ENCODE peak calls at places on chromosomes 3 and 15, in ten cellular contexts. One of them, this sample, is unnamed.

GRCh38 chr3:62128028-62128427 is 245.3 kb downstream of the FEZF2 start:
- DNase-seq in aorta: no peak
- DNase-seq in B cell: no peak
- DNase-seq in M059J: no peak
- DNase-seq in left ventricle myocardium inferior: no peak
- DNase-seq in Panc1: no peak
- DNase-seq in endodermal cell: no peak
- DNase-seq in NAMALWA: no peak
- DNase-seq in AG08395: peak; percentile 53
- DNase-seq in naive B cell: no peak
- DNase-seq in this sample: no peak

GRCh38 chr15:25694823-25695312 is 168.3 kb downstream of the ATP10A start:
- DNase-seq in aorta: peak; percentile 50
- DNase-seq in B cell: no peak
- DNase-seq in M059J: no peak
- DNase-seq in left ventricle myocardium inferior: no peak
- DNase-seq in Panc1: no peak
- DNase-seq in endodermal cell: no peak
- DNase-seq in NAMALWA: no peak
- DNase-seq in AG08395: no peak
- DNase-seq in naive B cell: no peak
- DNase-seq in this sample: no peak

GRCh38 chr15:38062679-38063078 is 128.2 kb downstream of the TMCO5A start:
- DNase-seq in aorta: no peak
- DNase-seq in B cell: no peak
- DNase-seq in M059J: no peak
- DNase-seq in left ventricle myocardium inferior: no peak
- DNase-seq in Panc1: no peak
- DNase-seq in endodermal cell: no peak
- DNase-seq in NAMALWA: no peak
- DNase-seq in AG08395: peak; percentile 41
- DNase-seq in naive B cell: no peak
- DNase-seq in this sample: no peak

GRCh38 chr3:150763841-150764483 is 993 bp upstream of the SIAH2 start:
- DNase-seq in aorta: peak; percentile 90
- DNase-seq in B cell: peak; percentile 56
- DNase-seq in M059J: peak; percentile 81
- DNase-seq in left ventricle myocardium inferior: peak; percentile 69
- DNase-seq in Panc1: no peak
- DNase-seq in endodermal cell: peak; percentile 85
- DNase-seq in NAMALWA: peak; percentile 55
- DNase-seq in AG08395: peak; percentile 63
- DNase-seq in naive B cell: peak; percentile 31
- DNase-seq in this sample: peak; percentile 70

GRCh38 chr15:85625856-85626255 is 168.9 kb downstream of the KLHL25 start:
- DNase-seq in aorta: no peak
- DNase-seq in B cell: no peak
- DNase-seq in M059J: no peak
- DNase-seq in left ventricle myocardium inferior: no peak
- DNase-seq in Panc1: no peak
- DNase-seq in endodermal cell: no peak
- DNase-seq in NAMALWA: no peak
- DNase-seq in AG08395: peak; percentile 42
- DNase-seq in naive B cell: no peak
- DNase-seq in this sample: no peak

GRCh38 chr3:71423151-71423906 is 160.2 kb downstream of the FOXP1 start:
- DNase-seq in aorta: no peak
- DNase-seq in B cell: no peak
- DNase-seq in M059J: peak; percentile 57
- DNase-seq in left ventricle myocardium inferior: peak; percentile 39
- DNase-seq in Panc1: no peak
- DNase-seq in endodermal cell: no peak
- DNase-seq in NAMALWA: peak; percentile 46
- DNase-seq in AG08395: no peak
- DNase-seq in naive B cell: no peak
- DNase-seq in this sample: no peak

GRCh38 chr15:71120428-71120944 is 5.2 kb downstream of the THSD4 start:
- DNase-seq in aorta: no peak
- DNase-seq in B cell: no peak
- DNase-seq in M059J: no peak
- DNase-seq in left ventricle myocardium inferior: no peak
- DNase-seq in Panc1: no peak
- DNase-seq in endodermal cell: peak; percentile 61
- DNase-seq in NAMALWA: no peak
- DNase-seq in AG08395: no peak
- DNase-seq in naive B cell: no peak
- DNase-seq in this sample: no peak

GRCh38 chr15:70065006-70065722 is 32.6 kb downstream of the TLE3 start:
- DNase-seq in aorta: peak; percentile 48
- DNase-seq in B cell: no peak
- DNase-seq in M059J: no peak
- DNase-seq in left ventricle myocardium inferior: no peak
- DNase-seq in Panc1: no peak
- DNase-seq in endodermal cell: no peak
- DNase-seq in NAMALWA: no peak
- DNase-seq in AG08395: no peak
- DNase-seq in naive B cell: no peak
- DNase-seq in this sample: no peak

GRCh38 chr3:63279000-63279366 is 875 bp downstream of the SYNPR start:
- DNase-seq in aorta: no peak
- DNase-seq in B cell: no peak
- DNase-seq in M059J: no peak
- DNase-seq in left ventricle myocardium inferior: no peak
- DNase-seq in Panc1: no peak
- DNase-seq in endodermal cell: peak; percentile 70
- DNase-seq in NAMALWA: no peak
- DNase-seq in AG08395: peak; percentile 10
- DNase-seq in naive B cell: no peak
- DNase-seq in this sample: peak; percentile 82

This sample was measured in G401.